ENCODE peak calls at places on chromosome 6, in seven cellular contexts. E is stimulated activated CD4-positive, alpha-beta T cell treated with anti-CD3 and anti-CD28 coated beads, Interleukin-4, amount 100 ng/mL, for 48 hours; U is astrocyte of the hippocampus; V is NCI-H1436; A is HEK293T; Q is fibroblast of mammary gland; I is activated gamma-delta T cell treated with Interleukin-2 at 50 U/mL for 16 hours. F is an unnamed sample.

GRCh38 chr6:41341580-41341979 is 6.2 kb downstream of the NCR2 start:
- DNase-seq in E (no peak), U (no peak), V (no peak), A (no peak), Q (no peak), I (no peak), F (no peak)

GRCh38 chr6:135819665-135820064 is 31.8 kb upstream of the PDE7B start:
- DNase-seq in E (no peak), U (no peak), V (no peak), A (no peak), Q (no peak), I (no peak), F (no peak)

GRCh38 chr6:4637691-4638433 is 138.3 kb upstream of the CDYL start:
- DNase-seq in E (peak), U (peak), V (no peak), A (no peak), Q (peak), I (no peak), F (no peak)

GRCh38 chr6:111283707-111284106 is 196.4 kb downstream of the SLC16A10 start:
- DNase-seq in E (no peak), U (no peak), V (no peak), A (no peak), Q (no peak), I (no peak), F (no peak)

GRCh38 chr6:46749731-46750130 is 3.0 kb downstream of the ANKRD66 start:
- DNase-seq in E (no peak), U (no peak), V (no peak), A (no peak), Q (no peak), I (no peak), F (no peak)

GRCh38 chr6:139533573-139534471 is 159.4 kb upstream of the CITED2 start:
- DNase-seq in E (no peak), U (peak), V (no peak), A (no peak), Q (peak), I (no peak), F (peak)

GRCh38 chr6:141105481-141105880 is 1027.2 kb upstream of the GJE1 start:
- DNase-seq in E (no peak), U (peak), V (no peak), A (peak), Q (peak), I (no peak), F (no peak)

GRCh38 chr6:147156218-147156617 is 48.0 kb upstream of the STXBP5 start:
- DNase-seq in E (no peak), U (no peak), V (no peak), A (no peak), Q (no peak), I (no peak), F (no peak)

GRCh38 chr6:25359891-25360290 is 80.7 kb downstream of the CARMIL1 start:
- DNase-seq in E (no peak), U (no peak), V (no peak), A (no peak), Q (no peak), I (no peak), F (no peak)

GRCh38 chr6:42025066-42025789 is 25.1 kb upstream of the TAF8 start:
- DNase-seq in E (no peak), U (no peak), V (no peak), A (no peak), Q (no peak), I (no peak), F (no peak)